ENCODE peak calls at places on chromosomes 6 and 20, in five cellular contexts. R is HepG2; G is HAP-1; C is stimulated activated CD4-positive, alpha-beta T cell treated with anti-CD3 and anti-CD28 coated beads, TNF-alpha, amount 100 ng/mL, for 4 hours; Q is dermis microvascular lymphatic vessel endothelial cell. J is an unnamed sample.

GRCh38 chr6:43629104-43629504 is at the start of gene GTPBP2:
- DNase-seq in R (peak; percentile 99), G (peak; percentile 96), C (peak; percentile 96), Q (peak; percentile 95), J (peak; percentile 100)

GRCh38 chr6:147821266-147821665 is 312.8 kb downstream of the SAMD5 start:
- DNase-seq in R (no peak), G (no peak), C (no peak), Q (no peak), J (no peak)

GRCh38 chr20:9392892-9393857 is 121.2 kb upstream of the LAMP5 start:
- DNase-seq in R (peak; percentile 31), G (peak; percentile 75), C (no peak), Q (peak; percentile 16), J (peak; percentile 92)

GRCh38 chr20:20630551-20630950 is 81.9 kb downstream of the RALGAPA2 start:
- DNase-seq in R (no peak), G (no peak), C (no peak), Q (no peak), J (no peak)

GRCh38 chr20:23180451-23180921 is 94.4 kb upstream of the CD93 start:
- DNase-seq in R (no peak), G (no peak), C (no peak), Q (peak; percentile 52), J (no peak)

GRCh38 chr6:30915591-30915946 is 1.5 kb downstream of the VARS2 start:
- DNase-seq in R (peak; percentile 76), G (peak; percentile 75), C (no peak), Q (peak; percentile 23), J (peak; percentile 86)

GRCh38 chr6:37042139-37042538 is 36.7 kb downstream of the FGD2 start:
- DNase-seq in R (no peak), G (no peak), C (no peak), Q (no peak), J (no peak)

GRCh38 chr6:106637718-106638341 is 8.5 kb downstream of the QRSL1 start:
- DNase-seq in R (no peak), G (no peak), C (no peak), Q (no peak), J (no peak)

GRCh38 chr6:165883851-165884640 is 221.0 kb upstream of the PDE10A start:
- DNase-seq in R (no peak), G (no peak), C (no peak), Q (no peak), J (peak; percentile 0)

J was measured in adipocyte.